ENCODE peak calls at places on chromosomes 12 and 14, in four cellular contexts. N is right lobe of liver, S is H9, J is suprapubic skin. H is an unnamed sample.

GRCh38 chr14:105537580-105538474 is 11.4 kb downstream of the TMEM121 start:
- DNase-seq in S (peak; percentile 52), J (no peak), N (no peak), H (peak; percentile 18)

GRCh38 chr12:67909091-67909531 is 80.1 kb upstream of the IFNG-AS1 start:
- DNase-seq in N (no peak), J (no peak), S (no peak), H (peak; percentile 57)

GRCh38 chr12:25787701-25788100 is 170.8 kb upstream of the RASSF8 start:
- DNase-seq in N (no peak), S (no peak), J (no peak), H (no peak)

GRCh38 chr14:92553456-92553855 is 39.9 kb downstream of the RIN3 start:
- DNase-seq in S (no peak), J (no peak), N (no peak), H (peak; percentile 71)

GRCh38 chr12:121404734-121405133 is 4.8 kb downstream of the RNF34 start:
- DNase-seq in N (no peak), J (no peak), S (no peak), H (peak; percentile 50)

GRCh38 chr12:64900540-64900939 is 76.1 kb downstream of the TBC1D30 start:
- DNase-seq in S (no peak), N (no peak), J (no peak), H (peak; percentile 53)

GRCh38 chr12:3336606-3337311 is 154.2 kb upstream of the PRMT8 start:
- DNase-seq in S (no peak), N (peak; percentile 24), J (no peak), H (no peak)

GRCh38 chr12:65602191-65602578 is 222.1 kb upstream of the HMGA2 start:
- DNase-seq in S (no peak), J (no peak), N (no peak), H (no peak)

GRCh38 chr14:50335389-50335788 is 23.3 kb downstream of the DMAC2L start:
- DNase-seq in J (no peak), N (peak; percentile 63), S (peak; percentile 65), H (peak; percentile 89)

DNA sequence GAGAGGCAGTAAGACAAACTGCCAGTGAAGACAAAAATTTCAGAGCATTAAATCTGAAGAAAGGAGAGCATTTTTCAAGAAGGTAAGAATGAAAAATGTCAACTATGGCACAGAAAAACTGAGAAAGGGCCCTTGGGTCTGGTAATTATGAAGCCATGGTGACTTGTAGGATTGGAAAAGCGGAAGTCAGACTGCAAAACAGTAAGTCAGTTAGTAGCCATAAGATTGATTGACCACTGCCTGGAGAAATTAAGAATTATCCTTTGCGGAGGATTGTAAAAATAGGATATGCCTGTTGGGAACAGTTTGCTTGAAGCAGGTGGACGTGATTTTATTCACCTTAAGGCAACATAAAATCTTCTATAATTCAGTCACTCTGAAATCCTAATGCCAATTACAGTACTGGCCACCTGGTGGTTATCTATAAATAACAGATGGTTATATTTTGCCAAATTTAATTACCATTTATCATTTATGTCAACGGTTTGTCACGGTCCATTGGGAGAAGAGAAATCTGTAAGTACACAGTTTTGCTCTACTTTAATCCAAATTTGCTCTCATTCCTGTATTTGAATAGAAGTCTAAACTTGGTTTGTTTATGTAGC is 127.1 kb upstream of the CNTN1 start:
- DNase-seq in N (no peak), S (no peak), J (no peak), H (no peak)
- TF ChIP-seq CTCF in N (no peak), S (no peak), J (no peak), H (no peak)

DNA sequence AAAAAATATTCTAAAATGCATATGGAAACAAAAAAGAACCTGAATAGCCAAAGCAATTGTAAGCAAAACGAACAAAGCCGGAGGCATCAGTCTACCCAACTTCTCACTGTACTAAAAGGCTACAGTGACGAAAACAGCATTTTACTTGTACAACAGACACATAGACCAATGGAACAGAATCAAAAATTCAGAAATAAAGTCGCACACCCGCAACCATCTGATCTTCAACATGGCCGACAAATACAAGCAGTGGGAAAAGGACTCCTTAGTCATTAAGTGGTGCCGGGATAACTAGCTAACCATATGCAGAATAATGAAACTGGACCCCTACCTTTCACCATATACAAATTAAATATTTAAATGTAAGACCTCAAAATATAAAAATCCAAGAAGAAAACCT is 203.9 kb upstream of the PPFIA2 start:
- DNase-seq in S (no peak), N (no peak), J (no peak), H (no peak)
- TF ChIP-seq CTCF in S (no peak), N (no peak), J (no peak), H (no peak)

DNA sequence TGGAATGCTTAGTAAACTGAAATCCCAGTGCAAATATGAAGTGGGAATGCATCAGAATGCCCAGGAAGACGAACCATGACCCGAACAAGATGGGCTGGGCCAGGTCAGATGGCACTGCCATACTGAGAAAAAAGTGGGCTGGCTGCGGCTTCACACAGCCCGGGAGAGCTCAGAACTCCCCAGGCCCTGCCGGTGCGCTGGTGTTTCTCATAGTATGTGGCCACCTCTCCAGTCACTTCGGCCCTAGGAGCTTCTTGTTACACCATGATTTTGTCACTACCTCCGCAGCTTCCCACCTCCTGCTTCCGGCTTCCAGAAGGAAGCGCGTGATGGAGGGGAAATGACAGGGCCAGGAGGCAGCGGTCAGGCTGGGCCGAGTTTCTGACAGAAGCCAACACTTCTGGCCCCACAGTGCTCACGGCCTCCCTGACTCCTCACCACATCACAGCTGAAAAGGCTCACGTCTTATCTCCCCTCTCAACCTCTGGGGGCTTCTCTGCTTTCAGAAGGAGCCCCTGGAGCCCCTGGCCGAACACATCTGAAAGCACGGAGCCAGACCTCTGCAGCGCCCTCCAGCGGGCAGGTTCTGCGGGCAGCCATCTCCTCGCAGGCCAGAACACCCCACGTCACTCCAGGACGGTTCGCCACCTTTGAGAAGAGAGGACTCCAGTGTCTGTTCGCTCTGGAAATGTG is 30.7 kb downstream of the DAD1 start:
- DNase-seq in N (no peak), J (no peak), S (peak; percentile 74), H (no peak)
- TF ChIP-seq CTCF in N (no peak), J (no peak), S (peak; percentile 73), H (peak; percentile 40)

GRCh38 chr14:20681348-20682126 is 2.8 kb upstream of the RNASE4 start:
- DNase-seq in N (peak; percentile 73), J (peak; percentile 87), S (peak; percentile 91), H (peak; percentile 92)

GRCh38 chr14:20683125-20683895 is 1.1 kb upstream of the RNASE4 start:
- DNase-seq in N (no peak), J (no peak), S (peak; percentile 87), H (peak; percentile 95)

GRCh38 chr14:20683896-20684661 is at the start of gene RNASE4:
- DNase-seq in N (peak; percentile 91), S (peak; percentile 80), J (peak; percentile 94), H (peak; percentile 92)

GRCh38 chr14:20682127-20682434 is 2.3 kb upstream of the RNASE4 start:
- DNase-seq in S (no peak), N (no peak), J (no peak), H (no peak)

DNA sequence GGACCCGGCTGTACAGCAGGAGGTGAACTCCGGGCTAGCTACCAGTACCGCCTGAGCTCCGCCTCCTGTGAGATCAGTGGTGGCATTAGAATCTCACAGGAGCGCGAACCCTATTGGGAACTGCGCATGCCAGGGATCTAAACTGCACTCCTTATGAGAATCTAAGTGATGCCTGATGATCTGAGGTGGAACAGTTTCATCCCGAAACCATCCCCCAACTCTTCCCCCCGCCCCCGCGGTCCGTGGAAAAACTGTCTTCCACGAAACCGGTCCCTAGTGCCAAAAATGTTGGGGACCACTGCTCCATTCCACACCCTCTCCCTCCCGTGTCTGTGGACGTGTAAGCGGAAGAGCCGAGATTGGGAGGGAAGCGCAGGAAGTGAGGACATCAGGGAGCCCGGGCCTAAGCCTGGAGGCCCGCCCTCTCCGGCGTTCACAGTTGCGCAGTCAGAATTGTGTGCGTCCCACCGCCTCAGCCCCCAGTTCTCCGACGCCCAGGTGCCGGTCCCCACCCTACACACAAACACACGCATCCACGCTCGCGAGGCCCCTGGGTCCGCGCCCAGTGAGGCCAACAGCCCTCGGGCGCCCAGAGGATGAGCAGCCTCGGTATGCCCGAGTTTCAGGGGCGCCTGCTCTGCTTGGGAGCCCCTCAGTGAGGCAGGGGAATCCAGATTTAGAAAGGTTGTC is 1.8 kb upstream of the RNASE4 start:
- DNase-seq in J (peak; percentile 94), S (peak; percentile 84), N (peak; percentile 92), H (peak; percentile 96)
- TF ChIP-seq CTCF in J (no peak), S (no peak), N (peak; percentile 20), H (no peak)

GRCh38 chr12:27865421-27865820 is 85.4 kb upstream of the MANSC4 start:
- DNase-seq in S (no peak), N (no peak), J (no peak), H (peak; percentile 85)
- TF ChIP-seq CTCF in S (no peak), N (no peak), J (no peak), H (no peak)

GRCh38 chr14:26735811-26736210 is 138.0 kb upstream of the NOVA1 start:
- DNase-seq in N (no peak), S (no peak), J (no peak), H (no peak)

GRCh38 chr14:26729851-26730250 is 132.0 kb upstream of the NOVA1 start:
- DNase-seq in J (no peak), S (no peak), N (no peak), H (no peak)

DNA sequence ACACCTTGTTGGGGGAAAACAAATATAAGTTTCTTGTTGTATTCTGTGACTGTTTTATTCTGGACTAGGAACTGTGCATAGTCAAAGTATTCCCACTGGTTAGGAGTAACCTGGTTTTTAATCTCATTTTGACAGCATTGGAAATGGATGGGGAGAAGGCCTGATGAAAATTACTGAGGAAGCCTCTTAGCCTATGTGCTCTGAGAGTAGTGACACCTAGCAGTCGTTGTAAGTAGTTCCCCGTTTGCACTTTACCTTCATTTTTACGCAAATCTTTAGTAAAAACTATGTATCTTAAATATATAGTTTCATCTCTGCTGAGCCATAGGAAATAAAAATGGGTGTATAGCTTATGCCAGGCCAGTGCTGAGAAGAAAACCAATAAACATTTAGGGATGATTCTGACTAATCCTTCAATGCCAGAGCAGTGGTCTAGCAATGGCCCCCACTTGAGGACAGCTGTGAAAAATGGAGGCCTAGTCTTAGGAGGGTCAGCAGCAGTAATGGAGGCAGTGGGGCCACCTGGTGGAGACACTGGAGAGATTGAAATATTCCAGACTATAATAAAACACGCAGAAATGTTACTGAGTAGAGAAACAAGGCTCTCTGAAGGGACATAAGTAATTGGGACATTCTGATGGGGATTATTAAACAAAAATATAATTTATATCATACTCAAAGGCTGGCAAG is 133.2 kb upstream of the NOVA1 start:
- DNase-seq in J (no peak), S (peak; percentile 63), N (no peak), H (peak; percentile 23)
- TF ChIP-seq CTCF in J (no peak), S (peak; percentile 74), N (peak; percentile 22), H (peak; percentile 59)

DNA sequence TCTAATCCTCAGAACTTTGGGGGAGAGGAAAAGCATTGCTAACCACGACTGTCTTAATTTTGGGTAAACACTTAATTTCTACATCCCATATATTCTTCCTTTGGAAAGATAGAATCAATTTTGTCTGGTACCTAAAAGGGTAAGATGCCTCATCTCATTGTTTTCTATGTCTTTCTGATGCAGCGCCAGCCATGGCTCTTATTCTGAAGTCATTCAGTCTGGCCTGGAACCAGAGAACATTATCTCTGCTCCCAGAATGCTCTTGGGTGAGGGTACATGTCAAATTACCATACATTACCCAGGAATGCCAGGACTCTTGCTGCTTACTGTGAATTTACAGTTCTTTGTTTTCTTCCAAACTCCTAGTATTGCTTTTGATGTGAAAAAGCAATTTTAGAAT is 337.4 kb downstream of the C12orf75 start:
- DNase-seq in N (no peak), J (no peak), S (no peak), H (no peak)
- TF ChIP-seq CTCF in N (no peak), J (no peak), S (no peak), H (no peak)

GRCh38 chr12:57907281-57907680 is 34.1 kb upstream of the ATP23 start:
- DNase-seq in N (no peak), S (no peak), J (no peak), H (no peak)
- TF ChIP-seq CTCF in N (no peak), S (no peak), J (no peak), H (no peak)

H was measured in choroid plexus epithelial cell.